ENCODE peak calls at places on chromosomes 2 and 18, in four cellular contexts. C is HL-60, D is K562, K is GM12878. Y is an unnamed sample.

GRCh38 chr18:74310411-74310810 is 5.2 kb upstream of the C18orf63 start:
- DNase-seq in C (no peak), D (no peak), K (no peak), Y (no peak)

GRCh38 chr2:97742381-97742847 is 29.0 kb downstream of the ZAP70 start:
- DNase-seq in C (no peak), D (no peak), K (no peak), Y (no peak)

GRCh38 chr18:58172031-58172430 is 128.0 kb downstream of the NEDD4L start:
- DNase-seq in C (no peak), D (no peak), K (no peak), Y (no peak)

GRCh38 chr2:197292614-197293013 is 18.0 kb downstream of the ANKRD44 start:
- DNase-seq in C (no peak), D (no peak), K (no peak), Y (no peak)

GRCh38 chr2:160474319-160474645 is 19.3 kb downstream of the RBMS1 start:
- DNase-seq in C (no peak), D (no peak), K (no peak), Y (no peak)

GRCh38 chr18:6741290-6741689 is 11.8 kb downstream of the ARHGAP28 start:
- DNase-seq in C (no peak), D (no peak), K (no peak), Y (no peak)

GRCh38 chr2:98902209-98903063 is 33.6 kb downstream of the CRACDL start:
- DNase-seq in C (no peak), D (no peak), K (no peak), Y (no peak)

GRCh38 chr2:98501896-98502295 is 57.2 kb downstream of the INPP4A start:
- DNase-seq in C (no peak), D (no peak), K (no peak), Y (no peak)

GRCh38 chr18:25278415-25278814 is 73.6 kb downstream of the ZNF521 start:
- DNase-seq in C (no peak), D (no peak), K (no peak), Y (no peak)

GRCh38 chr18:22177496-22177866 is 8.1 kb downstream of the GATA6 start:
- DNase-seq in C (no peak), D (no peak), K (no peak), Y (no peak)

GRCh38 chr2:208392300-208392699 is 14.3 kb upstream of the PTH2R start:
- DNase-seq in C (no peak), D (no peak), K (no peak), Y (no peak)

GRCh38 chr2:1400943-1401735 is 12.1 kb upstream of the TPO start:
- DNase-seq in C (no peak), D (no peak), K (no peak), Y (peak; percentile 25)

GRCh38 chr2:240455719-240456606 is 20.5 kb downstream of the GPC1 start:
- DNase-seq in C (no peak), D (no peak), K (no peak), Y (no peak)

GRCh38 chr2:131105950-131106801 is 1.0 kb downstream of the PLEKHB2 start:
- DNase-seq in C (no peak), D (peak; percentile 41), K (peak; percentile 16), Y (no peak)

GRCh38 chr18:14781671-14782070 is 33.7 kb downstream of the ANKRD30B start:
- DNase-seq in C (no peak), D (no peak), K (no peak), Y (no peak)

GRCh38 chr18:71036783-71037182 is 747.9 kb downstream of the SOCS6 start:
- DNase-seq in C (no peak), D (no peak), K (no peak), Y (no peak)

GRCh38 chr18:11522992-11523391 is 86.4 kb upstream of the SLC35G4 start:
- DNase-seq in C (no peak), D (no peak), K (no peak), Y (no peak)
- TF ChIP-seq POLR2AphosphoS5 in C (no peak), D (no peak), K (no peak), Y (no peak)

GRCh38 chr2:113216321-113216720 is 42.5 kb downstream of the PSD4 start:
- DNase-seq in C (no peak), D (no peak), K (no peak), Y (no peak)

GRCh38 chr2:113218283-113219091 is 44.7 kb downstream of the PSD4 start:
- DNase-seq in C (no peak), D (no peak), K (no peak), Y (no peak)

GRCh38 chr2:113216891-113217454 is 43.2 kb downstream of the PSD4 start:
- DNase-seq in C (no peak), D (no peak), K (no peak), Y (no peak)

GRCh38 chr2:113219092-113219441 is 45.3 kb downstream of the PSD4 start:
- DNase-seq in C (no peak), D (no peak), K (no peak), Y (no peak)

GRCh38 chr2:113217455-113218282 is 43.9 kb downstream of the PSD4 start:
- DNase-seq in C (no peak), D (no peak), K (no peak), Y (no peak)
- TF ChIP-seq SPI1 in C (no peak), D (no peak), K (no peak), Y (no peak)

GRCh38 chr18:10166164-10166807 is 252.5 kb downstream of the VAPA start:
- DNase-seq in C (no peak), D (no peak), K (no peak), Y (no peak)

GRCh38 chr18:10168477-10168876 is 254.7 kb downstream of the VAPA start:
- DNase-seq in C (no peak), D (no peak), K (no peak), Y (no peak)

GRCh38 chr18:10167759-10168158 is 253.9 kb downstream of the VAPA start:
- DNase-seq in C (no peak), D (no peak), K (no peak), Y (no peak)

GRCh38 chr18:10170375-10170774 is 256.6 kb downstream of the VAPA start:
- DNase-seq in C (no peak), D (no peak), K (no peak), Y (no peak)

DNA sequence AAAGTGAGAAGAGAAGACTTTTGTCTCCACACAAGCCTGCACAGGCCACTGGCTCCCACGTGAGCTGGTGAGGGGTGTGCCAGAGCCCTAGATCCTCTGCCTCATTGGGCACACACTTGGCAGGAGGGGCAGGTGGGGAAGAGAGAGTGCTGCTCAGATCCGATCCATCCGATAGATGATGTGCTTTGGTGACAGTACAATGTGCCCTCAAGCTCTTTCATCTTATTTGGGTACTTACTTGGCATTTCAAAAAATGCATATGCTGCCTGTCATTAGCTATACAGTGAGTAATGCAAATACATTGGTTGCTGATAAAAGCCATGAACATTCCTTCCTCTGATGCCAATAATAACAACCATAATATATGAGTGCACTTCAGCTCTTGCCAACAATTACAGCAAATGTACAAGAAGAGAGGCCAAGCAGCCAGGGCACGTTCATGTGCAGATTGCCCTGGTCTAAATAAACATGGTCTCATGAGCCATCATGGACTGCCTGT is 255.3 kb downstream of the VAPA start:
- DNase-seq in C (no peak), D (no peak), K (no peak), Y (no peak)
- TF ChIP-seq POLR2AphosphoS5 in C (no peak), D (no peak), K (no peak), Y (no peak)

GRCh38 chr2:16100006-16100405 is 159.7 kb downstream of the MYCN start:
- DNase-seq in C (no peak), D (no peak), K (no peak), Y (no peak)

GRCh38 chr2:16099326-16099725 is 159.0 kb downstream of the MYCN start:
- DNase-seq in C (no peak), D (no peak), K (no peak), Y (no peak)

GRCh38 chr2:16093639-16094447 is 153.5 kb downstream of the MYCN start:
- DNase-seq in C (no peak), D (no peak), K (no peak), Y (no peak)

GRCh38 chr2:16094851-16095250 is 154.5 kb downstream of the MYCN start:
- DNase-seq in C (no peak), D (no peak), K (no peak), Y (no peak)

GRCh38 chr2:16096962-16097361 is 156.6 kb downstream of the MYCN start:
- DNase-seq in C (no peak), D (no peak), K (no peak), Y (no peak)
- TF ChIP-seq SPI1 in C (no peak), D (no peak), K (no peak), Y (no peak)

DNA sequence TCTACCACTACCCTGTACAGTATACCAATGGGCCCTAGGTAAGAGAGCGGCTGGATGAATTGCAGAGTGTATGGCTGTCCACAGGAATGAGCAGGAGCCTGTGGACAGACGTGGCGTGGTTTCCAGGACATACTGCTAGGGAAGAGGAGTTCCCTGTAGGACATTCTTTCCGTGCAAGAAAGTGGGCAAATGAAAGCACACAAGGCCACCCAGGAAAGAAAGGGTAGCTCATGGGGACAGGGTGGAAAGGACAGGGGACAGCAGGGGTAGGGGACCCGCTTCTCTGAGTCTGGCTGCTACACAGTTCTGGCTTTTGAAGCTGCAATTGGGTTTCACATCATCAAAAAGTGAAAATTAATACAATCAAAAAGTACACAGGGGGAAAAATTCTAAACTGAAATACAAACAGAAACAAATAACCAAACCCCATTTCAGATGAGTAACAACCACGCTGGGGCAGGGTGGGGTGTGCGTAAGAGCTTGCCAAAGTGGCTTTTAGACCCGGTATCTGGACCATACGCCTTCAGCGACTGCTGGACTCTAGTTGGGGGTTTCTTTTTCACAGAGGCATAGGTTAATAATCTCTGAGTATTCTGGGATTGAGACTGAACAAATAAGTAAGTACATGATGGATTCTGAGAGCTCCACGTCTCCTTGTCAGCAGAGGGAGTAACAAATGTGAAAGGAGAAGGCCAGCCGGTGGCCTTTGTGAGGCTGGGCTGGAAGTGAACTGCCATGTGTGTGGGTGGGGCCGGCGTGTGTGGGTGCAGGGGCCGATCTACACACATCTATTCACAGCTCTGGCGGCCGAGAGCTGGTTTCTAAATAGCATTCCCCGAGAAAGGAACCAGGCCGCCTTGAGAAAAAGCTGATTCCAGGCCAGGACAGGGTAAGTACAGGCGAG is 84.0 kb downstream of the HDAC4 start:
- DNase-seq in C (no peak), D (peak; percentile 79), K (no peak), Y (no peak)
- TF ChIP-seq POLR2AphosphoS5 in C (no peak), D (no peak), K (no peak), Y (no peak)

GRCh38 chr2:69222984-69223658 is 163.9 kb downstream of the GFPT1 start:
- DNase-seq in C (no peak), D (no peak), K (no peak), Y (no peak)

GRCh38 chr2:69224495-69224803 is 162.6 kb downstream of the GFPT1 start:
- DNase-seq in C (no peak), D (no peak), K (no peak), Y (no peak)

GRCh38 chr2:69225933-69226332 is 161.1 kb downstream of the GFPT1 start:
- DNase-seq in C (no peak), D (no peak), K (no peak), Y (no peak)

GRCh38 chr2:69221960-69222751 is 164.9 kb downstream of the GFPT1 start:
- DNase-seq in C (no peak), D (no peak), K (no peak), Y (no peak)

GRCh38 chr2:69223759-69224494 is 163.1 kb downstream of the GFPT1 start:
- DNase-seq in C (no peak), D (no peak), K (no peak), Y (no peak)
- TF ChIP-seq SPI1 in C (no peak), D (no peak), K (no peak), Y (no peak)

Y was measured in GM12891.